ENCODE peak calls at places on chromosomes 6 and 20, in six cellular contexts. L is Peyer's patch, Q is HCT116, O is K562, H is gastrocnemius medialis, N is body of pancreas. X is an unnamed sample.

GRCh38 chr6:131736010-131736409 is 25.2 kb upstream of the CTAGE9 start:
- DNase-seq in N (no peak), L (no peak), Q (no peak), O (no peak), H (no peak), X (no peak)

GRCh38 chr20:23541330-23541729 is 27.0 kb downstream of the CST9L start:
- DNase-seq in Q (no peak), O (no peak), N (no peak), L (no peak), H (no peak), X (no peak)

GRCh38 chr6:2770171-2770570 is 5.0 kb downstream of the WRNIP1 start:
- DNase-seq in H (peak; percentile 50), L (no peak), Q (no peak), N (no peak), O (peak; percentile 70), X (peak; percentile 85)

GRCh38 chr6:130625825-130626500 is 201.2 kb upstream of the SMLR1 start:
- DNase-seq in H (no peak), L (no peak), N (no peak), O (no peak), Q (peak; percentile 71), X (no peak)

GRCh38 chr6:2229742-2230141 is 15.7 kb downstream of the GMDS start:
- DNase-seq in H (no peak), L (no peak), N (no peak), O (no peak), Q (no peak), X (no peak)

GRCh38 chr6:24990227-24990843 is 54.6 kb upstream of the RIPOR2 start:
- DNase-seq in Q (no peak), N (no peak), H (no peak), O (no peak), L (no peak), X (no peak)

GRCh38 chr6:52550014-52550575 is 26.8 kb downstream of the TRAM2 start:
- DNase-seq in O (no peak), L (peak; percentile 63), N (no peak), Q (no peak), H (no peak), X (no peak)

GRCh38 chr6:5995705-5996686 is 10.7 kb downstream of the NRN1 start:
- DNase-seq in O (peak; percentile 71), N (peak; percentile 48), Q (no peak), H (no peak), L (peak; percentile 66), X (peak; percentile 80)

GRCh38 chr6:74936886-74937285 is 269.0 kb downstream of the COL12A1 start:
- DNase-seq in Q (no peak), O (no peak), H (no peak), N (no peak), L (no peak), X (no peak)

GRCh38 chr6:150334790-150335783 is 33.7 kb upstream of the IYD start:
- DNase-seq in N (peak; percentile 63), H (no peak), Q (peak; percentile 80), L (peak; percentile 75), O (peak; percentile 71), X (peak; percentile 27)

GRCh38 chr6:4673861-4674260 is 102.3 kb upstream of the CDYL start:
- DNase-seq in L (no peak), H (no peak), Q (no peak), N (no peak), O (no peak), X (no peak)

GRCh38 chr6:4085329-4085695 is 6.4 kb upstream of the FAM217A start:
- DNase-seq in O (no peak), L (no peak), H (no peak), Q (no peak), N (no peak), X (no peak)

GRCh38 chr6:54185885-54186284 is 74.6 kb downstream of the MLIP start:
- DNase-seq in H (no peak), N (no peak), L (no peak), O (no peak), Q (no peak), X (no peak)

GRCh38 chr20:44601801-44602204 is 19.4 kb downstream of the PKIG start:
- DNase-seq in H (peak; percentile 75), Q (no peak), O (no peak), N (peak; percentile 39), L (peak; percentile 63), X (peak; percentile 87)

GRCh38 chr6:49384913-49385312 is 78.1 kb downstream of the MMUT start:
- DNase-seq in N (no peak), H (no peak), L (no peak), Q (no peak), O (no peak), X (no peak)

GRCh38 chr6:12459945-12460800 is 170.0 kb downstream of the EDN1 start:
- DNase-seq in O (no peak), N (no peak), Q (no peak), L (no peak), H (no peak), X (no peak)

GRCh38 chr6:93801101-93801847 is 381.9 kb upstream of the EPHA7 start:
- DNase-seq in O (no peak), Q (no peak), H (no peak), L (no peak), N (no peak), X (no peak)

GRCh38 chr6:137777299-137778075 is 89.6 kb upstream of the TNFAIP3 start:
- DNase-seq in L (no peak), H (no peak), N (no peak), Q (no peak), O (no peak), X (no peak)

GRCh38 chr20:7585126-7585679 is 355.1 kb downstream of the HAO1 start:
- DNase-seq in N (no peak), H (no peak), O (no peak), L (no peak), Q (no peak), X (no peak)

GRCh38 chr6:68233623-68234022 is 401.5 kb upstream of the ADGRB3 start:
- DNase-seq in H (no peak), L (no peak), O (no peak), Q (no peak), N (no peak), X (no peak)

GRCh38 chr6:54706844-54707243 is 139.7 kb upstream of the FAM83B start:
- DNase-seq in O (no peak), N (no peak), L (no peak), H (no peak), Q (no peak), X (no peak)

GRCh38 chr20:39909447-39909846 is 779.6 kb downstream of the MAFB start:
- DNase-seq in L (peak; percentile 51), Q (no peak), N (no peak), O (no peak), H (peak; percentile 44), X (peak; percentile 33)

GRCh38 chr6:112188906-112189305 is 65.5 kb downstream of the LAMA4 start:
- DNase-seq in N (no peak), L (no peak), H (no peak), Q (no peak), O (no peak), X (no peak)

GRCh38 chr20:9031951-9032350 is 36.9 kb upstream of the PLCB4 start:
- DNase-seq in N (no peak), Q (no peak), H (no peak), O (no peak), L (no peak), X (no peak)

GRCh38 chr20:39775110-39775509 is 813.0 kb downstream of the DHX35 start:
- DNase-seq in O (no peak), N (peak; percentile 67), L (peak; percentile 51), Q (no peak), H (peak; percentile 74), X (peak; percentile 85)

GRCh38 chr6:23006656-23007055 is 437.3 kb downstream of the HDGFL1 start:
- DNase-seq in O (no peak), Q (no peak), L (no peak), H (no peak), N (no peak), X (no peak)

GRCh38 chr6:97160280-97160679 is 122.7 kb downstream of the MMS22L start:
- DNase-seq in O (peak; percentile 10), L (no peak), H (no peak), Q (no peak), N (no peak), X (no peak)

GRCh38 chr6:138454976-138455706 is 44.2 kb downstream of the NHSL1 start:
- DNase-seq in H (no peak), O (no peak), Q (peak; percentile 58), L (peak; percentile 89), N (peak; percentile 59), X (no peak)

DNA sequence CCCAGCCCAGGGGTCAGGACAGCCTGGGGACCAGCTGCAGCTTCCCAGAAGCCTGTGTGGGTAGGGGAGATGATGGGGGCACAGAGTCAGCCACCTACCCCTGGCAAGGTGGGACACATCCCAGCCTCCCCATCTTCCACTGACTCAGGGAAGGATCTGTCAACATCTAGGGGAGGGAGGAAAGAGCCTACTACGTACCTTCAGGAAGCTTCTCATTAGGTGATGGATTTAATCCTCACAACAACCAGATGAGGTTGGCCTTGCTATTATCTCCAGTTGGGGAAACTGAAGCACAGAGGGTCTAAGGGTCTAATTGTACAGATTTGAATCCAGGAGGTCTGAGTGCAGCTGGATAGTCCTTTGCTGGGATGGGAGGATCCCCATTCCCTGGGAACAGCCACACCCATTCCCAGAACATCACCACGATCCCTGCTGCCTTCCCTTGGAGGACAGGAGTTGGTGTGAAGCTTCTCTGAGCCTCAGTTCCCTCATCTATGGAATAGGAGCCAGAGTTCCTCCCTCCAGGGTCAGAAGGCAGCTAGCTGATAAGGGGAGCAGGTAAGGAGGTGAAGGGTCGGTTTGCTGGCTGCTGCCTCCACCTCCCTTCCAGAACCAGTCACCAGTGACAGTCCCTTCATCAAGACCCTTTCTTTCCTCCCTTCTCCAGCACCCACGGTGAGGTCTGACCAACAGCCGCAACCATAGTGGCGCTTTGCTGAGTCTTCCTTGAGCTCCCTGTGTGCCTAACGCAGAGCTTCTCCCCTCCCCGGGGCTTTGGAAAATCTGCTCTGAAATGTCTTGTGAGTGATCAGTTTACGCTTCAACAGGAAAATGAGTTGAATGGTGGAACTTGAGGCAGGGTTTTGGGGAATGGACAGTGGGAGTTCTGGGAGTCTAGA is 56.8 kb downstream of the CEBPB start:
- DNase-seq in N (no peak), L (no peak), O (no peak), Q (no peak), H (no peak), X (no peak)
- H3K4me1 ChIP-seq in N (peaks cover 56% of the 10 kb centered on the region), L (no peaks in the 10 kb centered on the region), O (peaks cover 20% of the 10 kb centered on the region), Q (peaks cover 64% of the 10 kb centered on the region), H (no peaks in the 10 kb centered on the region), X (no peaks in the 10 kb centered on the region)

GRCh38 chr6:30885999-30886896 is 1.9 kb downstream of the DDR1 start:
- DNase-seq in N (peak; percentile 62), O (peak; percentile 85), H (peak; percentile 92), Q (peak; percentile 83), L (peak; percentile 86), X (peak; percentile 66)
- TF ChIP-seq POLR2A in N (no peak), O (no peak), H (peak; percentile 77), Q (no peak), L (peak; percentile 54), X (no peak)

DNA sequence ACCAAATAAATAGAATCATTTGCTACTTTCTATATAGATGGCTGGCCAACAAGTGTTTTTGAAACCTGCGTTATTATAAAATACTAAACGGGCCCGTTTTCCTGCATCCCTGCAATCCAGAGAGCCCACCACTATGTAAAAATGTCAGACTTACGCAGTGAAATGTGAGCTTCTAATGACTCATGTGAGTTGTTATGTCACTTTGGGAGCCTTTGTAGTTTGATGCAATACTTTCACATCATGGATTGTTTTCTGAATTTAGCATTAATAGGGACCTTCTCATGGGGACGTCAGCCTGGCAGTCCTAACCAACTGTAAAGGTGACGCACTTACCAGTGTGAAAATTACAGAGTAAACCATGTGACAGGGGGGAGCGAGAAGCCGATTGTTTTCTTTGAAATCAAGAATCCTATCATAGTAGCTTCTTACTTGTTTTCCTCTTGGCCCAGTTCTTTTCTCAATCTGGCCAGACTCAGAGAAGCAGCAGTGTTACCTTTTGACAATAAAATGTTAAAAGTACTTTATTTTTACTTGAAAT is 75.3 kb downstream of the SSR1 start:
- DNase-seq in Q (no peak), H (no peak), L (no peak), O (no peak), N (peak; percentile 43), X (no peak)
- H3K27ac ChIP-seq in Q (no peak overlapping the region), H (peak overlapping the region; percentile 75), L (no peak overlapping the region), O (no peak overlapping the region), N (peak overlapping the region; percentile 93), X (no peak overlapping the region)

GRCh38 chr20:34022843-34023234 is 29.1 kb downstream of the RALY start:
- DNase-seq in Q (no peak), L (no peak), H (no peak), N (no peak), O (no peak), X (no peak)
- H3K4me1 ChIP-seq in Q (peaks cover 14% of the 10 kb centered on the region), L (peaks cover 15% of the 10 kb centered on the region), H (peaks cover 65% of the 10 kb centered on the region), N (peaks cover 53% of the 10 kb centered on the region), O (peaks cover 14% of the 10 kb centered on the region), X (peaks cover 71% of the 10 kb centered on the region)

X was measured in heart left ventricle.